ENCODE peak calls at places on chromosomes 2 and 18, in five cellular contexts. One of them, this sample, is unnamed.

GRCh38 chr2:19255481-19255880 is 102.9 kb downstream of the OSR1 start:
- DNase-seq in GM12878: no peak
- DNase-seq in K562: no peak
- DNase-seq in HepG2: no peak
- DNase-seq in GM12891: no peak
- DNase-seq in this sample: no peak

GRCh38 chr18:23069481-23069880 is 65.8 kb upstream of the CABLES1 start:
- DNase-seq in GM12878: no peak
- DNase-seq in K562: no peak
- DNase-seq in HepG2: no peak
- DNase-seq in GM12891: no peak
- DNase-seq in this sample: no peak

GRCh38 chr2:174183076-174183475 is 65.3 kb downstream of the OLA1 start:
- DNase-seq in GM12878: no peak
- DNase-seq in K562: no peak
- DNase-seq in HepG2: no peak
- DNase-seq in GM12891: no peak
- DNase-seq in this sample: no peak

GRCh38 chr18:79361766-79362522 is 33.8 kb upstream of the NFATC1 start:
- DNase-seq in GM12878: no peak
- DNase-seq in K562: no peak
- DNase-seq in HepG2: no peak
- DNase-seq in GM12891: no peak
- DNase-seq in this sample: no peak

GRCh38 chr2:74205586-74205985 is 7.2 kb downstream of the MTHFD2 start:
- DNase-seq in GM12878: no peak
- DNase-seq in K562: no peak
- DNase-seq in HepG2: no peak
- DNase-seq in GM12891: no peak
- DNase-seq in this sample: no peak

GRCh38 chr2:101718993-101719571 is 21.6 kb downstream of the MAP4K4 start:
- DNase-seq in GM12878: no peak
- DNase-seq in K562: no peak
- DNase-seq in HepG2: no peak
- DNase-seq in GM12891: no peak
- DNase-seq in this sample: no peak

GRCh38 chr2:230268606-230269222 is 43.2 kb downstream of the SP140 start:
- DNase-seq in GM12878: peak; percentile 36
- DNase-seq in K562: no peak
- DNase-seq in HepG2: no peak
- DNase-seq in GM12891: no peak
- DNase-seq in this sample: no peak

GRCh38 chr2:176562359-176563043 is 293.3 kb downstream of the MTX2 start:
- DNase-seq in GM12878: no peak
- DNase-seq in K562: no peak
- DNase-seq in HepG2: no peak
- DNase-seq in GM12891: no peak
- DNase-seq in this sample: no peak

GRCh38 chr2:118833716-118834439 is 13.6 kb downstream of the EN1 start:
- DNase-seq in GM12878: no peak
- DNase-seq in K562: no peak
- DNase-seq in HepG2: no peak
- DNase-seq in GM12891: no peak
- DNase-seq in this sample: no peak

GRCh38 chr2:216283038-216283900 is 89.0 kb downstream of the MARCHF4 start:
- DNase-seq in GM12878: no peak
- DNase-seq in K562: peak; percentile 39
- DNase-seq in HepG2: peak; percentile 38
- DNase-seq in GM12891: peak; percentile 42
- DNase-seq in this sample: peak; percentile 36

GRCh38 chr18:13433685-13434084 is 215.1 kb downstream of the LDLRAD4 start:
- DNase-seq in GM12878: no peak
- DNase-seq in K562: no peak
- DNase-seq in HepG2: no peak
- DNase-seq in GM12891: no peak
- DNase-seq in this sample: no peak

GRCh38 chr2:119598576-119598975 is 54.3 kb downstream of the CFAP221 start:
- DNase-seq in GM12878: no peak
- DNase-seq in K562: no peak
- DNase-seq in HepG2: no peak
- DNase-seq in GM12891: no peak
- DNase-seq in this sample: no peak

GRCh38 chr2:68099260-68099659 is 36.5 kb upstream of the C1D start:
- DNase-seq in GM12878: no peak
- DNase-seq in K562: no peak
- DNase-seq in HepG2: no peak
- DNase-seq in GM12891: no peak
- DNase-seq in this sample: no peak

GRCh38 chr2:145692971-145693478 is 1173.1 kb upstream of the ZEB2 start:
- DNase-seq in GM12878: peak; percentile 26
- DNase-seq in K562: peak; percentile 65
- DNase-seq in HepG2: peak; percentile 36
- DNase-seq in GM12891: no peak
- DNase-seq in this sample: no peak

GRCh38 chr2:145688156-145688555 is 1168.2 kb upstream of the ZEB2 start:
- DNase-seq in GM12878: no peak
- DNase-seq in K562: no peak
- DNase-seq in HepG2: no peak
- DNase-seq in GM12891: no peak
- DNase-seq in this sample: no peak

GRCh38 chr2:145689277-145689676 is 1169.4 kb upstream of the ZEB2 start:
- DNase-seq in GM12878: no peak
- DNase-seq in K562: no peak
- DNase-seq in HepG2: no peak
- DNase-seq in GM12891: no peak
- DNase-seq in this sample: no peak

GRCh38 chr2:145690183-145690582 is 1170.3 kb upstream of the ZEB2 start:
- DNase-seq in GM12878: no peak
- DNase-seq in K562: no peak
- DNase-seq in HepG2: no peak
- DNase-seq in GM12891: no peak
- DNase-seq in this sample: no peak

DNA sequence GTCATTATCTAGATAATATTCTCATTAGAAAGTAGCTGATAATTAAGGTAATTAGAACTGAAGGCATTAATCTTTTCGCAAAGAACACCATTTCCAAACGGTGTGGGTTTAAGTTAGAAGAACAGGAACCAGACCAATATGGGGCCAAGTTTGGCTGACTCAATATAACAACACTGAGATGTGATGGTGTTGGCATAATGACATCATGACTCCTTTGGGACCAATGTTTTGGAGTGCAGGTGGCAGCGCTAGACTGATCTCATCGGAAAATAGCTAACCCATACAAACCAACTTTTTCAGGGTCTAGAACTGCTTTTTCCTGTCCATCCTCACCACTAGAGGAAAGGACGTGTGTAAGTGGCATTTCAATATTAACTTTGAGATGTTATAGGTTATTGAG is 1171.7 kb upstream of the ZEB2 start:
- DNase-seq in GM12878: no peak
- DNase-seq in K562: no peak
- DNase-seq in HepG2: no peak
- DNase-seq in GM12891: no peak
- DNase-seq in this sample: no peak
- TF ChIP-seq TAF1 in GM12878: no peak
- TF ChIP-seq TAF1 in K562: no peak
- TF ChIP-seq TAF1 in HepG2: no peak
- TF ChIP-seq TAF1 in GM12891: no peak
- TF ChIP-seq TAF1 in this sample: no peak

GRCh38 chr2:10122500-10123280 is at the start of gene RRM2:
- DNase-seq in GM12878: peak; percentile 65
- DNase-seq in K562: peak; percentile 95
- DNase-seq in HepG2: peak; percentile 95
- DNase-seq in GM12891: peak; percentile 89
- DNase-seq in this sample: peak; percentile 92
- TF ChIP-seq POLR2A in GM12878: peak; percentile 99
- TF ChIP-seq POLR2A in K562: peak; percentile 99
- TF ChIP-seq POLR2A in HepG2: peak; percentile 100
- TF ChIP-seq POLR2A in GM12891: peak; percentile 92
- TF ChIP-seq POLR2A in this sample: peak; percentile 98

GRCh38 chr2:141323571-141323970 is 807.2 kb downstream of the LRP1B start:
- DNase-seq in GM12878: no peak
- DNase-seq in K562: no peak
- DNase-seq in HepG2: no peak
- DNase-seq in GM12891: no peak
- DNase-seq in this sample: no peak
- TF ChIP-seq TAF1 in GM12878: no peak
- TF ChIP-seq TAF1 in K562: no peak
- TF ChIP-seq TAF1 in HepG2: no peak
- TF ChIP-seq TAF1 in GM12891: no peak
- TF ChIP-seq TAF1 in this sample: no peak

GRCh38 chr18:62420513-62421209 is 95.6 kb downstream of the TNFRSF11A start:
- DNase-seq in GM12878: peak; percentile 62
- DNase-seq in K562: peak; percentile 73
- DNase-seq in HepG2: peak; percentile 85
- DNase-seq in GM12891: peak; percentile 33
- DNase-seq in this sample: no peak
- TF ChIP-seq POLR2A in GM12878: peak; percentile 38
- TF ChIP-seq POLR2A in K562: no peak
- TF ChIP-seq POLR2A in HepG2: peak; percentile 17
- TF ChIP-seq POLR2A in GM12891: no peak
- TF ChIP-seq POLR2A in this sample: peak; percentile 26